ENCODE peak calls at places on chromosomes 5 and 9, in six cellular contexts. Z is non-pigmented ciliary epithelial cell; B is activated CD8-positive, alpha-beta memory T cell treated with anti-CD3 and anti-CD28 coated beads for 48 hours; X is NCI-H1092 treated with DMSO at 0.1 percent for 48 hours; D is GM12865; C is heart left ventricle. I is an unnamed sample.

GRCh38 chr5:139696894-139697658 is 48.9 kb downstream of the CXXC5 start:
- DNase-seq in B (no peak), X (no peak), D (no peak), Z (no peak), C (peak; percentile 89), I (no peak)

GRCh38 chr5:343461-344401 is 22.2 kb downstream of the AHRR start:
- DNase-seq in X (peak; percentile 22), D (peak; percentile 76), C (no peak), Z (no peak), B (no peak), I (no peak)

GRCh38 chr5:132961887-132962286 is 1.5 kb downstream of the AFF4 start:
- DNase-seq in B (no peak), C (no peak), X (no peak), D (no peak), Z (no peak), I (peak; percentile 49)

GRCh38 chr5:58259685-58260152 is 200.2 kb downstream of the PLK2 start:
- DNase-seq in X (no peak), C (no peak), Z (peak; percentile 89), B (no peak), D (no peak), I (peak; percentile 93)

GRCh38 chr9:131038256-131039128 is 29.5 kb downstream of the LAMC3 start:
- DNase-seq in B (no peak), X (no peak), Z (no peak), C (no peak), D (no peak), I (no peak)

GRCh38 chr5:172173771-172174170 is 14.3 kb downstream of the STK10 start:
- DNase-seq in D (no peak), Z (peak; percentile 74), C (peak; percentile 34), B (peak; percentile 68), X (no peak), I (peak; percentile 40)

GRCh38 chr5:141521244-141521781 is 32.4 kb downstream of the PCDHGC5 start:
- DNase-seq in Z (peak; percentile 98), C (peak; percentile 68), X (no peak), D (no peak), B (no peak), I (peak; percentile 99)

GRCh38 chr9:14542071-14542470 is 151.2 kb downstream of the ZDHHC21 start:
- DNase-seq in D (no peak), B (no peak), C (no peak), Z (no peak), X (peak; percentile 99), I (no peak)

GRCh38 chr5:160539431-160539830 is 117.8 kb downstream of the PTTG1 start:
- DNase-seq in D (no peak), C (no peak), X (no peak), B (peak; percentile 30), Z (no peak), I (no peak)

GRCh38 chr9:68780735-68781134 is 75.7 kb downstream of the PIP5K1B start:
- DNase-seq in Z (no peak), C (no peak), B (no peak), X (no peak), D (peak; percentile 42), I (no peak)

GRCh38 chr5:74659172-74659571 is 18.6 kb upstream of the ENC1 start:
- DNase-seq in Z (no peak), C (no peak), D (no peak), X (no peak), B (no peak), I (no peak)

GRCh38 chr5:42791151-42791550 is 20.5 kb downstream of the SELENOP start:
- DNase-seq in X (no peak), D (no peak), B (no peak), C (no peak), Z (no peak), I (no peak)

GRCh38 chr5:34020717-34021116 is 12.9 kb upstream of the AMACR start:
- DNase-seq in D (no peak), B (no peak), Z (no peak), C (no peak), X (no peak), I (no peak)

GRCh38 chr5:179166171-179166885 is 106.2 kb downstream of the ZNF354C start:
- DNase-seq in X (no peak), Z (no peak), D (no peak), B (no peak), C (no peak), I (no peak)

GRCh38 chr5:36733183-36733582 is 126.8 kb downstream of the SLC1A3 start:
- DNase-seq in C (no peak), B (no peak), Z (no peak), X (no peak), D (no peak), I (no peak)

GRCh38 chr9:92228628-92229027 is 64.9 kb downstream of the IARS1 start:
- DNase-seq in Z (no peak), D (no peak), C (no peak), B (no peak), X (no peak), I (no peak)

GRCh38 chr5:143569213-143569663 is 165.8 kb upstream of the NR3C1 start:
- DNase-seq in C (no peak), B (no peak), X (no peak), Z (peak; percentile 76), D (no peak), I (no peak)

GRCh38 chr5:116651653-116652052 is 77.0 kb upstream of the SEMA6A start:
- DNase-seq in D (no peak), X (no peak), B (no peak), C (no peak), Z (no peak), I (no peak)

I was measured in HS-5.